ENCODE peak calls at places on chromosomes 12 and 14, in six cellular contexts. V, T, A, U, W and I are unnamed samples.
A peak's percentile ranks its signal among the peaks of the same experiment; 100 is the strongest.

GRCh38 chr12:53205747-53206146 is 1.3 kb downstream of the ITGB7 start:
- DNase-seq in W (no peak), V (no peak), T (peak; percentile 83), A (peak; percentile 82), U (peak; percentile 68), I (peak; percentile 84)

GRCh38 chr12:117907108-117907689 is 61.6 kb downstream of the KSR2 start:
- DNase-seq in A (no peak), V (no peak), T (no peak), W (no peak), U (no peak), I (no peak)

GRCh38 chr12:70334742-70335141 is 31.3 kb upstream of the KCNMB4 start:
- DNase-seq in W (no peak), T (no peak), V (no peak), U (no peak), A (no peak), I (no peak)

GRCh38 chr14:61780125-61780524 is 17.9 kb downstream of the SNAPC1 start:
- DNase-seq in U (no peak), W (no peak), T (peak; percentile 12), V (no peak), A (no peak), I (no peak)

GRCh38 chr12:87157791-87158190 is 871.4 kb downstream of the C12orf50 start:
- DNase-seq in U (no peak), V (no peak), W (no peak), A (no peak), T (no peak), I (peak; percentile 99)

GRCh38 chr14:68548194-68549056 is 244.4 kb downstream of the ZFP36L1 start:
- DNase-seq in W (no peak), V (peak; percentile 83), A (no peak), T (no peak), U (no peak), I (peak; percentile 99)

GRCh38 chr12:6923851-6924250 is 3.9 kb upstream of the ATN1 start:
- DNase-seq in A (no peak), U (no peak), V (no peak), T (no peak), W (no peak), I (peak; percentile 38)

GRCh38 chr14:99216191-99216590 is 55.8 kb downstream of the BCL11B start:
- DNase-seq in V (no peak), T (no peak), U (no peak), W (no peak), A (no peak), I (no peak)

GRCh38 chr12:33047666-33048065 is 151.1 kb upstream of the PKP2 start:
- DNase-seq in T (no peak), A (no peak), V (no peak), W (no peak), U (no peak), I (no peak)

GRCh38 chr12:131133015-131133905 is 179.6 kb downstream of the ADGRD1 start:
- DNase-seq in V (peak; percentile 9), U (no peak), W (no peak), A (no peak), T (no peak), I (no peak)

GRCh38 chr14:86915416-86915815 is 1077.6 kb downstream of the GALC start:
- DNase-seq in W (no peak), A (no peak), V (no peak), U (no peak), T (no peak), I (peak; percentile 54)